ENCODE peak calls at places on chromosomes 7 and 10, in six cellular contexts. P is GM12878, G is A549, V is K562, R is HepG2, J is endothelial cell of umbilical vein. Z is an unnamed sample.

GRCh38 chr7:17158261-17158660 is 140.2 kb upstream of the AHR start:
- DNase-seq in P (no peak), G (no peak), V (no peak), R (peak; percentile 13), J (no peak), Z (no peak)

GRCh38 chr7:115941703-115942268 is 88.8 kb downstream of the TFEC start:
- DNase-seq in P (no peak), G (no peak), V (no peak), R (no peak), J (peak; percentile 49), Z (no peak)

GRCh38 chr7:12386237-12386839 is 17.3 kb downstream of the VWDE start:
- DNase-seq in P (no peak), G (no peak), V (peak; percentile 37), R (no peak), J (no peak), Z (no peak)

GRCh38 chr7:1931248-1931950 is 261.3 kb downstream of the ELFN1 start:
- DNase-seq in P (no peak), G (no peak), V (no peak), R (no peak), J (peak; percentile 23), Z (no peak)

GRCh38 chr10:8037199-8037801 is 17.2 kb upstream of the GATA3 start:
- DNase-seq in P (no peak), G (no peak), V (no peak), R (no peak), J (no peak), Z (no peak)

GRCh38 chr7:151987748-151988529 is 31.7 kb downstream of the GALNTL5 start:
- DNase-seq in P (no peak), G (no peak), V (no peak), R (no peak), J (no peak), Z (no peak)

GRCh38 chr7:30501264-30501663 is 3.4 kb downstream of the GGCT start:
- DNase-seq in P (no peak), G (no peak), V (no peak), R (no peak), J (no peak), Z (no peak)

GRCh38 chr10:102775201-102775972 is 31.6 kb downstream of the WBP1L start:
- DNase-seq in P (no peak), G (no peak), V (no peak), R (peak; percentile 28), J (peak; percentile 45), Z (no peak)

GRCh38 chr7:101390901-101391301 is 28.2 kb downstream of the COL26A1 start:
- DNase-seq in P (peak; percentile 60), G (no peak), V (peak; percentile 13), R (peak; percentile 91), J (no peak), Z (peak; percentile 92)

GRCh38 chr7:103569621-103570305 is 123.8 kb upstream of the SLC26A5 start:
- DNase-seq in P (no peak), G (no peak), V (no peak), R (no peak), J (no peak), Z (no peak)

GRCh38 chr7:2024227-2024918 is 208.4 kb downstream of the MAD1L1 start:
- DNase-seq in P (no peak), G (no peak), V (peak; percentile 58), R (peak; percentile 9), J (no peak), Z (peak; percentile 47)

GRCh38 chr10:89702121-89702480 is 711 bp downstream of the KIF20B start:
- DNase-seq in P (peak; percentile 21), G (peak; percentile 10), V (peak; percentile 32), R (peak; percentile 11), J (no peak), Z (peak; percentile 53)

GRCh38 chr7:128833148-128833938 is 3.1 kb downstream of the FLNC start:
- DNase-seq in P (no peak), G (no peak), V (peak; percentile 92), R (no peak), J (peak; percentile 98), Z (peak; percentile 90)
- TF ChIP-seq MYC in P (no peak), G (no peak), V (no peak), R (no peak), J (no peak), Z (no peak)

DNA sequence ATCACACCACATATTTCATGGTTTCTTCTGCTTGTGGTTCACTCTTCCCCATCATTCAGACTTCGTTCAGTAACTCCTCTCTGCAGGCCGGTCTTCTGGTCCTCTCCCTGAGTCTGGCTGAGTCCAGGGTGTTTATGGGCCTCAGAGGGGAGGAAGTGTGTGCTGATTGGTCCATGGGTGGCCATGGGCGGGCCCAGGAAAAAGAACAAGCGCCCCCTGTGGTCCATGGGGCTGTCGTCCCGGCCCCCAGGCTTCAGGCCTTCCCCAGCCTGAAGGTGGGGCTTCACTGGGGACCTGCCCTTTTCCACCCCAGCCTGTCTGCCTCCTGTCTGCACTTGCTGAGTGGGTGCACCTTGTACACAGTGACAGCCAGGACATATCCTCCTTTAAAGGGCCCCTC is 123.7 kb downstream of the VIPR2 start:
- DNase-seq in P (no peak), G (no peak), V (peak; percentile 73), R (peak; percentile 54), J (no peak), Z (peak; percentile 29)
- TF ChIP-seq CTCF in P (no peak), G (no peak), V (peak; percentile 48), R (peak; percentile 48), J (no peak), Z (no peak)

GRCh38 chr7:105978035-105978434 is 15.0 kb downstream of the CDHR3 start:
- DNase-seq in P (no peak), G (no peak), V (no peak), R (no peak), J (no peak), Z (no peak)
- TF ChIP-seq MYC in P (no peak), G (no peak), V (no peak), R (no peak), J (no peak), Z (no peak)

DNA sequence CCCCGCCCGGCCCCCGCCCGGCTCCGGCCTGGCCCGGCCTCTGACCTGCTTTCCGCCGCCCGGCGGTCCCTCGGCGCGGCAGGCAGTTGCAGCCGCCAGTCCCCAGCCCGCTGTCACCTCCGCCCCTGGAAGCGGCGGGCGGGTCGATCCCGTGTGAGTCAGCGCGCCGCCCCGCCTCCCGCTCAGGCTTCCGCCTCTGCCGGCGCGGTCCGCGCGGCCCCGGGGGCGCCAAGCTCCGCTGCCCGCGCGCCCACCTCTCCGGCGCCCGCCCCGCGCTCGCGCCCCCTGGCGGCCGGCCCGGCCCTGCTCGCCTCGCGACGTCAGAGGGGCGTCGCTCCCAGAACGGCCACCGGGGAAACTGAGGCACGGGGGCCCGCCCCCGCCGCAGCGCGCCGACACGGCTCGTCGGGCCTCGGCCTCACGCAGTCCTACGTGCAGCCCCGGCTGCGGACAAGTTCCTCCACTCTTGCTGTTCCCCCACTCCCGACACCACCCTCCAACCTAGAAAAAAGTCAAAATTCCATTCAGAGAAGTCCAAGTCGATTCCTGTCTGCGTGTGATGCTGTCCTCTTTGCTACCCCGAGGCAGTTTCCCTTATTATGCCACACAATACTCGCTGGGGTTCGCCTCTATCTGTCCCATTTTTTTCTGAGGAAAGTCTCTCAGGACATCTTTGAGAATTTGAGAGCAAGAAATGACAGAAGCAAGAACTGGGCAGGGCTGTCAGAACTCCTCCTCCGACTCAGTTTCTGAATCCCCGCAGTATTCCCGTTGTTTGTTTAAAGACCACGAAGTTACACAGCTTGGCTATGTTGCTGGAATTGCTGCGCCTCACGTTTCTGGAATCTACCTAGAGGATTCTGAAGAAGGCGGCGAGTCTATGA is at the start of gene DNMBP:
- DNase-seq in P (no peak), G (peak; percentile 91), V (peak; percentile 84), R (peak; percentile 61), J (peak; percentile 83), Z (peak; percentile 91)
- TF ChIP-seq CTCF in P (peak; percentile 53), G (peak; percentile 90), V (peak; percentile 69), R (peak; percentile 68), J (peak; percentile 37), Z (peak; percentile 13)

GRCh38 chr10:58963723-58964124 is 212.7 kb upstream of the PHYHIPL start:
- DNase-seq in P (no peak), G (no peak), V (no peak), R (peak; percentile 90), J (no peak), Z (no peak)
- TF ChIP-seq MYC in P (no peak), G (no peak), V (no peak), R (no peak), J (no peak), Z (no peak)

GRCh38 chr10:72335394-72336258 is 19.1 kb downstream of the DNAJB12 start:
- DNase-seq in P (no peak), G (no peak), V (no peak), R (no peak), J (peak; percentile 59), Z (peak; percentile 73)
- TF ChIP-seq CTCF in P (peak; percentile 32), G (no peak), V (no peak), R (peak; percentile 19), J (peak; percentile 5), Z (no peak)

GRCh38 chr10:108582888-108583287 is 1340.4 kb downstream of the XPNPEP1 start:
- DNase-seq in P (no peak), G (no peak), V (no peak), R (no peak), J (no peak), Z (no peak)

GRCh38 chr10:108591417-108591816 is 1331.9 kb downstream of the XPNPEP1 start:
- DNase-seq in P (no peak), G (no peak), V (no peak), R (no peak), J (no peak), Z (no peak)

GRCh38 chr10:108582387-108582786 is 1340.9 kb downstream of the XPNPEP1 start:
- DNase-seq in P (no peak), G (no peak), V (no peak), R (no peak), J (no peak), Z (no peak)

GRCh38 chr10:108583827-108584226 is 1339.5 kb downstream of the XPNPEP1 start:
- DNase-seq in P (no peak), G (no peak), V (no peak), R (no peak), J (no peak), Z (no peak)

GRCh38 chr10:108586424-108586823 is 1336.9 kb downstream of the XPNPEP1 start:
- DNase-seq in P (no peak), G (no peak), V (no peak), R (no peak), J (no peak), Z (no peak)
- TF ChIP-seq MYC in P (no peak), G (no peak), V (no peak), R (no peak), J (no peak), Z (no peak)

DNA sequence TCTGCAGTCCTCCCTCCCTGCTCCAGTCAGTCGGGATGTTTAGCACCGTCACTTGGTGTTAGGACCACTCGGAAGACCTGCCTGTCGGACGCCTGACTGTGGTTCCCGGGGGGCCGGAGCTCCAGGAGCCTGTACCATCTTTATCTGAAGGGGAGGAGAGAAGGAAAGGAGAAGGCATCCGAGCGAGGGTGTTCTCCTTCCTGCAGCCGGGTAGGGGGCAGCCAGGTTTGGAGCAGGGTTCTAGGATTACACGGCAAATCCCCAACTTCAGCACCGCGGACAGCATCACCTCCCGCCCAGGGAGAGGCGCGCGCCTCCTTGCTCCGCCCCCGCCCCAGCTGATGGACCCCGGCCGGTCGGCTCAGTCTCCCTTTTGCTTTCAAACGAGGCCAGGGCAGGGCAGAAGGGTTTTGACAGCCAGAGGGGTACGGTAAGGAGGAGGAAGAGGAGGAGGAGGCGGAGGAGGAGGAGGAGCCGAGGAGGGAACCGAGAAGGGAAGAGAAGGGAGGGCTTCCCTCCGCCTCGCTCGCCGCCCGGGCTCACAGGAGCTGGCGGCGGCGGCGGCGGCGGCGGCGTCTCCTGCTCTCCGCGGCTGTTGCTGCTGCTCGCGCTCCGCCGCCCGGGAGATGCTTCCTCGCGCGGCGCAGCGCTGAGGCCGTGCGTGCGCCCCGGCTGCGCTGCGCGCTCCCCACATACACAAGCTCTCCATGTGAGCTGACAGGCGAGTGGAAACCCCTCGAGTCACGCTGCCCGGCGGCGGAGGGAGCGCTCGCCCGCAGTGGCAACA is 743 bp upstream of the CNTNAP2 start:
- DNase-seq in P (no peak), G (no peak), V (peak; percentile 84), R (no peak), J (peak; percentile 1), Z (peak; percentile 72)
- TF ChIP-seq CTCF in P (no peak), G (no peak), V (no peak), R (no peak), J (no peak), Z (no peak)

Z was measured in NB4.